ENCODE peak calls at places on chromosomes 6 and 20, in ten cellular contexts. One of them, this sample, is unnamed.

GRCh38 chr6:55069132-55069781 is 105.1 kb upstream of the HCRTR2 start:
- DNase-seq in fibroblast of mammary gland: peak
- DNase-seq in endodermal cell: peak
- DNase-seq in transverse colon: peak
- DNase-seq in HFFc6: peak
- DNase-seq in testis: peak
- DNase-seq in neural progenitor cell: peak
- DNase-seq in WTC11: peak
- DNase-seq in ovary: no peak
- DNase-seq in GM10248: no peak
- DNase-seq in this sample: no peak

GRCh38 chr20:62743777-62744317 is 35.2 kb downstream of the NTSR1 start:
- DNase-seq in fibroblast of mammary gland: no peak
- DNase-seq in endodermal cell: no peak
- DNase-seq in transverse colon: peak
- DNase-seq in HFFc6: no peak
- DNase-seq in testis: no peak
- DNase-seq in neural progenitor cell: no peak
- DNase-seq in WTC11: no peak
- DNase-seq in ovary: no peak
- DNase-seq in GM10248: no peak
- DNase-seq in this sample: no peak

GRCh38 chr6:157269261-157269794 is 54.0 kb downstream of the TMEM242 start:
- DNase-seq in fibroblast of mammary gland: peak
- DNase-seq in endodermal cell: peak
- DNase-seq in transverse colon: peak
- DNase-seq in HFFc6: no peak
- DNase-seq in testis: peak
- DNase-seq in neural progenitor cell: no peak
- DNase-seq in WTC11: no peak
- DNase-seq in ovary: peak
- DNase-seq in GM10248: no peak
- DNase-seq in this sample: peak

GRCh38 chr6:65117854-65118409 is 589.1 kb downstream of the EYS start:
- DNase-seq in fibroblast of mammary gland: no peak
- DNase-seq in endodermal cell: no peak
- DNase-seq in transverse colon: no peak
- DNase-seq in HFFc6: no peak
- DNase-seq in testis: no peak
- DNase-seq in neural progenitor cell: no peak
- DNase-seq in WTC11: no peak
- DNase-seq in ovary: no peak
- DNase-seq in GM10248: no peak
- DNase-seq in this sample: no peak

GRCh38 chr20:64188682-64189529 is 24.7 kb downstream of the MYT1 start:
- DNase-seq in fibroblast of mammary gland: peak
- DNase-seq in endodermal cell: peak
- DNase-seq in transverse colon: peak
- DNase-seq in HFFc6: peak
- DNase-seq in testis: peak
- DNase-seq in neural progenitor cell: peak
- DNase-seq in WTC11: peak
- DNase-seq in ovary: no peak
- DNase-seq in GM10248: no peak
- DNase-seq in this sample: no peak

GRCh38 chr20:64063389-64064144 is 569 bp downstream of the TCEA2 start:
- DNase-seq in fibroblast of mammary gland: no peak
- DNase-seq in endodermal cell: peak
- DNase-seq in transverse colon: peak
- DNase-seq in HFFc6: no peak
- DNase-seq in testis: peak
- DNase-seq in neural progenitor cell: peak
- DNase-seq in WTC11: peak
- DNase-seq in ovary: peak
- DNase-seq in GM10248: peak
- DNase-seq in this sample: no peak

GRCh38 chr20:39105551-39105950 is 143.4 kb downstream of the DHX35 start:
- DNase-seq in fibroblast of mammary gland: no peak
- DNase-seq in endodermal cell: no peak
- DNase-seq in transverse colon: no peak
- DNase-seq in HFFc6: no peak
- DNase-seq in testis: no peak
- DNase-seq in neural progenitor cell: no peak
- DNase-seq in WTC11: no peak
- DNase-seq in ovary: no peak
- DNase-seq in GM10248: no peak
- DNase-seq in this sample: no peak

GRCh38 chr6:108921547-108922331 is 73.5 kb downstream of the ARMC2 start:
- DNase-seq in fibroblast of mammary gland: peak
- DNase-seq in endodermal cell: no peak
- DNase-seq in transverse colon: no peak
- DNase-seq in HFFc6: peak
- DNase-seq in testis: no peak
- DNase-seq in neural progenitor cell: no peak
- DNase-seq in WTC11: no peak
- DNase-seq in ovary: peak
- DNase-seq in GM10248: no peak
- DNase-seq in this sample: no peak

GRCh38 chr6:50990750-50991446 is 172.2 kb downstream of the TFAP2B start:
- DNase-seq in fibroblast of mammary gland: peak
- DNase-seq in endodermal cell: no peak
- DNase-seq in transverse colon: no peak
- DNase-seq in HFFc6: no peak
- DNase-seq in testis: no peak
- DNase-seq in neural progenitor cell: no peak
- DNase-seq in WTC11: no peak
- DNase-seq in ovary: no peak
- DNase-seq in GM10248: no peak
- DNase-seq in this sample: no peak

GRCh38 chr6:52518279-52518944 is 58.4 kb downstream of the TRAM2 start:
- DNase-seq in fibroblast of mammary gland: peak
- DNase-seq in endodermal cell: no peak
- DNase-seq in transverse colon: no peak
- DNase-seq in HFFc6: no peak
- DNase-seq in testis: no peak
- DNase-seq in neural progenitor cell: no peak
- DNase-seq in WTC11: no peak
- DNase-seq in ovary: no peak
- DNase-seq in GM10248: no peak
- DNase-seq in this sample: no peak

GRCh38 chr20:728022-728944 is 40.0 kb downstream of the SLC52A3 start:
- DNase-seq in fibroblast of mammary gland: peak
- DNase-seq in endodermal cell: peak
- DNase-seq in transverse colon: peak
- DNase-seq in HFFc6: peak
- DNase-seq in testis: peak
- DNase-seq in neural progenitor cell: peak
- DNase-seq in WTC11: peak
- DNase-seq in ovary: no peak
- DNase-seq in GM10248: peak
- DNase-seq in this sample: peak

GRCh38 chr20:14957416-14957815 is 620.0 kb upstream of the FLRT3 start:
- DNase-seq in fibroblast of mammary gland: no peak
- DNase-seq in endodermal cell: peak
- DNase-seq in transverse colon: no peak
- DNase-seq in HFFc6: no peak
- DNase-seq in testis: no peak
- DNase-seq in neural progenitor cell: peak
- DNase-seq in WTC11: no peak
- DNase-seq in ovary: no peak
- DNase-seq in GM10248: no peak
- DNase-seq in this sample: no peak

GRCh38 chr6:93468291-93468690 is 48.9 kb upstream of the EPHA7 start:
- DNase-seq in fibroblast of mammary gland: no peak
- DNase-seq in endodermal cell: peak
- DNase-seq in transverse colon: no peak
- DNase-seq in HFFc6: no peak
- DNase-seq in testis: no peak
- DNase-seq in neural progenitor cell: peak
- DNase-seq in WTC11: peak
- DNase-seq in ovary: no peak
- DNase-seq in GM10248: no peak
- DNase-seq in this sample: no peak

GRCh38 chr6:137013738-137014602 is 30.8 kb downstream of the IL20RA start:
- DNase-seq in fibroblast of mammary gland: peak
- DNase-seq in endodermal cell: no peak
- DNase-seq in transverse colon: no peak
- DNase-seq in HFFc6: peak
- DNase-seq in testis: peak
- DNase-seq in neural progenitor cell: peak
- DNase-seq in WTC11: no peak
- DNase-seq in ovary: no peak
- DNase-seq in GM10248: no peak
- DNase-seq in this sample: no peak

GRCh38 chr6:156869986-156870398 is 92.8 kb downstream of the ARID1B start:
- DNase-seq in fibroblast of mammary gland: no peak
- DNase-seq in endodermal cell: peak
- DNase-seq in transverse colon: no peak
- DNase-seq in HFFc6: no peak
- DNase-seq in testis: no peak
- DNase-seq in neural progenitor cell: peak
- DNase-seq in WTC11: no peak
- DNase-seq in ovary: no peak
- DNase-seq in GM10248: no peak
- DNase-seq in this sample: no peak

GRCh38 chr6:169839029-169839481 is 87.6 kb downstream of the ERMARD start:
- DNase-seq in fibroblast of mammary gland: no peak
- DNase-seq in endodermal cell: peak
- DNase-seq in transverse colon: no peak
- DNase-seq in HFFc6: no peak
- DNase-seq in testis: peak
- DNase-seq in neural progenitor cell: no peak
- DNase-seq in WTC11: no peak
- DNase-seq in ovary: no peak
- DNase-seq in GM10248: no peak
- DNase-seq in this sample: peak

GRCh38 chr20:59526242-59527225 is 77.8 kb upstream of the PHACTR3 start:
- DNase-seq in fibroblast of mammary gland: no peak
- DNase-seq in endodermal cell: no peak
- DNase-seq in transverse colon: no peak
- DNase-seq in HFFc6: no peak
- DNase-seq in testis: no peak
- DNase-seq in neural progenitor cell: peak
- DNase-seq in WTC11: peak
- DNase-seq in ovary: no peak
- DNase-seq in GM10248: no peak
- DNase-seq in this sample: no peak
- TF ChIP-seq CTCF in fibroblast of mammary gland: no peak
- TF ChIP-seq CTCF in endodermal cell: peak
- TF ChIP-seq CTCF in transverse colon: no peak
- TF ChIP-seq CTCF in HFFc6: peak
- TF ChIP-seq CTCF in testis: peak
- TF ChIP-seq CTCF in neural progenitor cell: peak
- TF ChIP-seq CTCF in WTC11: no peak
- TF ChIP-seq CTCF in ovary: no peak
- TF ChIP-seq CTCF in GM10248: no peak
- TF ChIP-seq CTCF in this sample: no peak

GRCh38 chr20:16241911-16242310 is 331.3 kb downstream of the KIF16B start:
- DNase-seq in fibroblast of mammary gland: no peak
- DNase-seq in endodermal cell: peak
- DNase-seq in transverse colon: no peak
- DNase-seq in HFFc6: no peak
- DNase-seq in testis: peak
- DNase-seq in neural progenitor cell: no peak
- DNase-seq in WTC11: no peak
- DNase-seq in ovary: no peak
- DNase-seq in GM10248: no peak
- DNase-seq in this sample: no peak
- TF ChIP-seq CTCF in fibroblast of mammary gland: no peak
- TF ChIP-seq CTCF in endodermal cell: peak
- TF ChIP-seq CTCF in transverse colon: no peak
- TF ChIP-seq CTCF in HFFc6: no peak
- TF ChIP-seq CTCF in testis: no peak
- TF ChIP-seq CTCF in neural progenitor cell: peak
- TF ChIP-seq CTCF in WTC11: no peak
- TF ChIP-seq CTCF in ovary: no peak
- TF ChIP-seq CTCF in GM10248: peak
- TF ChIP-seq CTCF in this sample: no peak

GRCh38 chr6:130148181-130148580 is 74.6 kb downstream of the SAMD3 start:
- DNase-seq in fibroblast of mammary gland: peak
- DNase-seq in endodermal cell: peak
- DNase-seq in transverse colon: no peak
- DNase-seq in HFFc6: no peak
- DNase-seq in testis: no peak
- DNase-seq in neural progenitor cell: no peak
- DNase-seq in WTC11: peak
- DNase-seq in ovary: no peak
- DNase-seq in GM10248: peak
- DNase-seq in this sample: no peak
- TF ChIP-seq CTCF in fibroblast of mammary gland: peak
- TF ChIP-seq CTCF in endodermal cell: peak
- TF ChIP-seq CTCF in transverse colon: no peak
- TF ChIP-seq CTCF in HFFc6: peak
- TF ChIP-seq CTCF in testis: no peak
- TF ChIP-seq CTCF in neural progenitor cell: peak
- TF ChIP-seq CTCF in WTC11: peak
- TF ChIP-seq CTCF in ovary: no peak
- TF ChIP-seq CTCF in GM10248: no peak
- TF ChIP-seq CTCF in this sample: no peak

DNA sequence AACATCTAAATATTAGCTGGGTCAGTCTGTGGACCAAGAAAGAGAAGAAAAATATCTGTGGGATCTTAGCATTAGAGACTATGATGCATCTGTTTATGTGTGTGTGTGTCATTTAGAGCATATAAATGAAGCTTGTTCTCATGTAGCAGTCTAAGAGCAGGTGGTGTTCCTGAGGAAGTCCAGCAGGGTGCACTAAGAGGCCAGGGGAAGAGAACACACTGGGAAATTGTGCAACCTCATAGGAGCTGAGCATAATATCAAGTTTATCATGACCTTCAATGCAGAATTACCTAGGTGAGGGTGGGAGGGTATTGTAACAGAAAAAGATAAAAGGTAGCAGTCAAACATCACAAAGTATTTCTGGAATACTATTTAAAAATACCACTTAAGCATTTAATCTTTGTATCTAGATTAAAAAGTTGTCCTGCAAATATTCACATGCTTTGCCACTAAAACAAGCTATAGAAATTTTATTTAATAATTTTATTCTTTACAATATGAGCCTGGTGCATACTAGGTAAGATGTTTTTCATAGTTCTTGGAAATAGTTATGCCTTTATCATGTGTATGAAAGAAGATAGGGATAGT is 80.5 kb downstream of the SMPDL3A start:
- DNase-seq in fibroblast of mammary gland: peak
- DNase-seq in endodermal cell: peak
- DNase-seq in transverse colon: peak
- DNase-seq in HFFc6: peak
- DNase-seq in testis: peak
- DNase-seq in neural progenitor cell: peak
- DNase-seq in WTC11: peak
- DNase-seq in ovary: no peak
- DNase-seq in GM10248: peak
- DNase-seq in this sample: no peak
- TF ChIP-seq CTCF in fibroblast of mammary gland: peak
- TF ChIP-seq CTCF in endodermal cell: peak
- TF ChIP-seq CTCF in transverse colon: peak
- TF ChIP-seq CTCF in HFFc6: peak
- TF ChIP-seq CTCF in testis: no peak
- TF ChIP-seq CTCF in neural progenitor cell: peak
- TF ChIP-seq CTCF in WTC11: peak
- TF ChIP-seq CTCF in ovary: no peak
- TF ChIP-seq CTCF in GM10248: peak
- TF ChIP-seq CTCF in this sample: no peak